ENCODE peak calls at places on chromosomes 5 and 9, in five cellular contexts. X is GM12878, M is SK-N-SH, I is HepG2, T is K562. N is an unnamed sample.
A peak's percentile ranks its signal among the peaks of the same experiment; 100 is the strongest.

GRCh38 chr9:2119490-2120046 is 104.4 kb downstream of the SMARCA2 start:
- DNase-seq in X (no peak), T (no peak), M (no peak), I (no peak), N (no peak)

GRCh38 chr5:1503301-1504243 is 20.2 kb downstream of the LPCAT1 start:
- DNase-seq in T (no peak), X (no peak), I (no peak), M (no peak), N (no peak)

GRCh38 chr5:91283326-91283725 is 99.8 kb downstream of the ARRDC3 start:
- DNase-seq in I (no peak), M (no peak), X (no peak), T (no peak), N (no peak)

GRCh38 chr9:121645853-121646807 is 5.3 kb upstream of the DAB2IP start:
- DNase-seq in M (no peak), T (no peak), X (no peak), I (no peak), N (no peak)

GRCh38 chr5:175378444-175379028 is 65.4 kb downstream of the DRD1 start:
- DNase-seq in I (no peak), X (no peak), M (no peak), T (no peak), N (no peak)

GRCh38 chr5:66361070-66361469 is 217.0 kb downstream of the SREK1 start:
- DNase-seq in I (no peak), X (no peak), T (no peak), M (no peak), N (no peak)

GRCh38 chr9:36053971-36054370 is 17.3 kb downstream of the RECK start:
- DNase-seq in X (no peak), I (peak; percentile 16), M (no peak), T (no peak), N (no peak)

GRCh38 chr5:105922574-105922973 is 1748.2 kb downstream of the EFNA5 start:
- DNase-seq in M (no peak), I (no peak), T (no peak), X (no peak), N (no peak)

GRCh38 chr5:8349855-8350254 is 480.9 kb downstream of the MTRR start:
- DNase-seq in X (peak; percentile 17), T (no peak), I (no peak), M (no peak), N (no peak)

GRCh38 chr5:107565791-107566536 is 104.8 kb downstream of the EFNA5 start:
- DNase-seq in M (no peak), T (no peak), X (no peak), I (no peak), N (no peak)

GRCh38 chr5:111699324-111699723 is 57.7 kb downstream of the NREP start:
- DNase-seq in T (no peak), X (no peak), M (no peak), I (no peak), N (no peak)

GRCh38 chr5:111703662-111704061 is 53.3 kb downstream of the NREP start:
- DNase-seq in X (peak; percentile 71), I (no peak), M (no peak), T (no peak), N (no peak)

GRCh38 chr5:111697881-111698757 is 58.9 kb downstream of the NREP start:
- DNase-seq in X (no peak), T (no peak), M (no peak), I (no peak), N (no peak)

GRCh38 chr5:111697215-111697614 is 59.8 kb downstream of the NREP start:
- DNase-seq in I (no peak), T (no peak), M (no peak), X (no peak), N (no peak)

DNA sequence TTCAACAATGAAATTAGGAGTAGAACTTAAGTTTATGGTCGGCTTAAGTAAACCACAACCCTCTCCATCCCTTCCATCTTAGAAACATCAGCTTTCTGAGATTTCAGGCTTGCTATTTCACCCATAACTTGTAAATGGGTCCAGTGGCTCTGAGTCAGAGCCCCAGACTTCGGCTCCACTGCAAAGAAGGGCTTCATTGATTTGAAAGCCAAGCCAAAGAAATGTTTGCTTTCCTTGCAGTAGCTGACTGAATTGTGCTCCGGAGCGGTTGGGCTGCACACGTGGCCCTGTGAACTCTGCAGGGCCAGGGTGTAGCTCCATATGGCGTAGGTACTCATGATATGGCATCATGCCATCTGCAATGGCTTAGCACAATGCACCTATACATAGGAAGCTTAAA is 57.0 kb downstream of the NREP start:
- DNase-seq in M (no peak), X (no peak), T (no peak), I (peak; percentile 39), N (no peak)
- TF ChIP-seq SIN3A in M (no peak), X (no peak), T (no peak), I (no peak), N (no peak)

GRCh38 chr9:107971241-107971640 is 481.7 kb upstream of the KLF4 start:
- DNase-seq in M (no peak), X (no peak), T (no peak), I (no peak), N (no peak)
- TF ChIP-seq RFX5 in M (no peak), X (no peak), T (no peak), I (no peak), N (no peak)

DNA sequence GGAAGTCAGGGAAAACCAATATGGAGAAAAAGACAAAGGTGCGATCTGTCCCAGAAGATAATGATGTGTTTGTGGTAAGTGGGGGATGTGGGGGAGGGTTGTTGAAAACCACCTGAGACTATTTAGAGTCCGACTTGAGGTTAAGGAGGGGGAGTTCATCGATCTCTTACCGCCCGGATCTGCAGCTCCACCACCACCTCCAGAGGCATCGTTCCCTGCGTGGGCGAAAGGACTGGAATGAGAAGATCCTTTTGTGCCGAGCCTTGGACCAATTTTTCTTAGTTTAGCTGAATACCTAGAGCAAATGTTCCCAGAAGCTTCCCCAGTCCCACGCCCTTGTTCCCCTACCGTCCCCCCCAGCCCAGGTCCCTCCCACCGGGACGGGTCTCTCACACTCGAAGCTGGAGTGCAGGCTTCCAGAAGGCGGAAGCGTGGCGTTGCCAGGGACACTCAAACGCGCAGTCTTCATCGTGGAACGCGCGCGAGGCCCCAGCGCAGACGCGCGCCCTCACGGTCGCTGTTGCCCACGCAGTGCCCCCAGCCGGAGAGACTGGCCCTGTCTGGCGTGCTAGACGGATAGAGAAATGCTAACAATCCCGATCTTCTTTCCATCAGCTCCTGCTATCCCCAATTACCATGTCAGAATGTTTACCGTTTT is at the start of gene SPATA6L:
- DNase-seq in I (peak; percentile 11), T (no peak), X (no peak), M (peak; percentile 81), N (no peak)
- TF ChIP-seq GABPA in I (no peak), T (no peak), X (no peak), M (no peak), N (no peak)

DNA sequence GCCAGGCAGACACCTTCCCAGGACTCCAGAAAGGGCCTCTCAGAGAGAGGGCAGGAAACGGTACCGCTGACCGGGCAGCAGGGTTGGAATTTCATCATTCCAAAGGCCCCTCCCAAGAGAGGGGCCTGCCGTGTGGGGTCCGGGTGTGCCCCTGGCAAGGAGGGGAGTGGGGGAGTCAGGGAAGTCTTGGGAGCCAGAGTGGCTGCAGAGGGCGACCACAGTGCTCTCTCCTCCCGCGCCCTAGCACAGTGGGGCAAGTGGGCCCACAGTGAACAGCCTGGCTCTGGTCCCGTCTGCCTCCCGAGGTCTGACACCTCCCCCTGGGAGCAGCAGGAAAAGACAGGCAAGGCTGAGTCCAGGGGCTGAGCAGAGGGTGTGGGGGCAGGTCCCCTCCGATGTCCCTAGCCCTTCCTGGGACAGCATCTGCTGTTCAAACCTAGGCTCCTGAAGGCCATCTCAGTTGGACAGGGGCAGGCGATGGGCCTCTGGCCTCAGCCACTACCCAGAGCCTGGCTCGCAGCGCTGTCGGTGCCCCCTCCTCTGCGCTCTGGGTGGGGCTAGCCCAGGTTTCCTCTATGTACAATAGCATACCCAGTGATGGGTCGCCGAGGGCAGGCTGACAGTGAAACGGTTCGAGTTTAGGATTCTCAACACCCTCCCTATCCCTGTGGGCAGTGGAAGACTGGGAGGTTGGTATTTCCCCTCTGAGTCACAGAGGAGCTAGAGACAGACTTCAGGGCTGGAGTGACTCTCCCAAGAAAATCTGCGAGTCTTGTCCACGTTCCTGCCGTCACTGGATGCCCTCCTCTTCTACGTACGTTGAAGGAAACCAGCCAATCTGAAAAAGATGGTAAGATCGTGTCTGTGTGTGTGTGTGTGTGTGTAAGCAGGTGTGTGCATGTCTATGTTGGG is 25.4 kb upstream of the SARDH start:
- DNase-seq in X (no peak), I (no peak), T (no peak), M (no peak), N (peak; percentile 45)
- TF ChIP-seq SIN3A in X (no peak), I (no peak), T (no peak), M (no peak), N (no peak)

GRCh38 chr5:98768160-98769005 is 5.1 kb upstream of the RGMB start:
- DNase-seq in I (peak; percentile 46), X (no peak), M (peak; percentile 73), T (peak; percentile 47), N (peak; percentile 82)

GRCh38 chr5:98765815-98766214 is 7.6 kb upstream of the RGMB start:
- DNase-seq in I (no peak), T (no peak), X (no peak), M (no peak), N (no peak)

GRCh38 chr5:98767563-98767962 is 5.9 kb upstream of the RGMB start:
- DNase-seq in T (no peak), I (no peak), X (no peak), M (no peak), N (no peak)

GRCh38 chr5:98757978-98758377 is 15.5 kb upstream of the RGMB start:
- DNase-seq in I (no peak), X (no peak), M (no peak), T (no peak), N (no peak)

DNA sequence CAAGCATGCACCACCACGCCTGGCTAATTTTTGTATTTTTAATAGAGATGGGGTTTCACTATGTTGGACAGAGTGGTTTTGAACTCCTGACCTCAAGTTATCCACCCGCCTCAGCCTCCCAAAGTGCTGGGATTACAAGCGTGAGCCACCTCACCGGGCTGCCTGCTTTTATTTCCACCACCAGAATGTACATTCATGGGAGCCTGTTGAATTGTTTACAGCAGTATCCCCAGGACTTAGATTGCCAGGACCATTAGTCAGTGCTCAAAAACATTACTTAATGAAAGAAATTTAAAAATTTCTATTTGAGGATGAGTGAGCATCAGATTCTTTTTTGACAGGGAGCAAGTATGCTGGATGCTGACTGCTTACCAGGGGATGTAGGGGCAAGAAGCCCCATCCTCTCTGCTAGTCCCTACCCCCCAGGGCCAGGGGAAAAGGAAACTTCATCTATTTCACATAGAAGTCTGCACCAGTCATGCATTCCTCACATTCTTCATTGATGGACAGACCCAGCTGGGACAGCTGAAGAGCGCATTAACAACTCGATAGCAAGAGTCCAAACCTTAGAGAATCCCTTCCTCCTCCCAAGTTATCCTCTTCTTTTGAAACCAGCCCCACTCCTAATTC is 10.3 kb upstream of the RGMB start:
- DNase-seq in X (no peak), I (no peak), M (no peak), T (no peak), N (no peak)
- TF ChIP-seq RFX5 in X (no peak), I (no peak), M (no peak), T (no peak), N (no peak)

GRCh38 chr5:87242242-87242641 is 25.4 kb upstream of the RASA1 start:
- DNase-seq in I (no peak), T (no peak), X (no peak), M (no peak), N (no peak)
- TF ChIP-seq GABPA in I (no peak), T (no peak), X (no peak), M (no peak), N (no peak)

GRCh38 chr9:92534199-92535159 is 1.3 kb downstream of the ECM2 start:
- DNase-seq in X (peak; percentile 36), M (no peak), T (no peak), I (no peak), N (no peak)
- TF ChIP-seq SIN3A in X (no peak), M (no peak), T (no peak), I (no peak), N (no peak)